ENCODE peak calls at places on chromosomes 6 and 20, in six cellular contexts. G, S, T, X, M and H are unnamed samples.

GRCh38 chr6:57193177-57193576 is 21.1 kb downstream of the BAG2 start:
- DNase-seq in T (no peak), M (no peak), S (no peak), X (peak), G (peak), H (no peak)

GRCh38 chr6:27630727-27631613 is 158.1 kb upstream of the ZNF184 start:
- DNase-seq in M (no peak), S (peak), X (no peak), G (peak), T (no peak), H (no peak)

GRCh38 chr6:149851461-149851860 is 12.7 kb downstream of the LRP11 start:
- DNase-seq in T (no peak), S (peak), M (no peak), X (peak), G (peak), H (no peak)

GRCh38 chr6:159979136-159979874 is 10.4 kb downstream of the IGF2R start:
- DNase-seq in T (no peak), G (peak), X (peak), S (no peak), M (peak), H (no peak)

GRCh38 chr6:126091507-126091906 is 105.2 kb downstream of the TRMT11 start:
- DNase-seq in X (no peak), T (no peak), G (no peak), M (no peak), S (no peak), H (no peak)

GRCh38 chr6:133315811-133316210 is 74.7 kb downstream of the EYA4 start:
- DNase-seq in S (no peak), G (no peak), X (no peak), M (no peak), T (no peak), H (no peak)

GRCh38 chr20:1879934-1880333 is 15.3 kb upstream of the SIRPA start:
- DNase-seq in M (no peak), T (no peak), X (no peak), G (no peak), S (no peak), H (no peak)

GRCh38 chr6:142489722-142490610 is 188.2 kb downstream of the ADGRG6 start:
- DNase-seq in M (no peak), T (no peak), S (no peak), X (peak), G (no peak), H (no peak)

GRCh38 chr20:50270569-50270968 is 79.9 kb downstream of the CEBPB start:
- DNase-seq in T (no peak), G (no peak), S (no peak), M (no peak), X (no peak), H (peak)

GRCh38 chr6:26045939-26046368 is 41.3 kb upstream of the HFE start:
- DNase-seq in S (no peak), T (no peak), X (no peak), G (peak), M (no peak), H (no peak)

GRCh38 chr6:17714879-17715860 is 8.4 kb upstream of the NUP153 start:
- DNase-seq in X (peak), S (peak), M (no peak), T (peak), G (peak), H (no peak)

GRCh38 chr20:219290-220115 is 7.6 kb upstream of the DEFB129 start:
- DNase-seq in G (peak), M (no peak), S (peak), T (no peak), X (peak), H (no peak)

GRCh38 chr20:709864-710761 is 34.5 kb upstream of the SCRT2 start:
- DNase-seq in M (no peak), S (no peak), X (no peak), G (no peak), T (no peak), H (no peak)

GRCh38 chr20:23459431-23460112 is 6.9 kb upstream of the CST11 start:
- DNase-seq in S (no peak), G (no peak), X (no peak), M (no peak), T (no peak), H (no peak)

GRCh38 chr20:54132612-54133433 is 41.0 kb downstream of the CYP24A1 start:
- DNase-seq in M (no peak), G (peak), S (peak), T (peak), X (peak), H (no peak)

GRCh38 chr20:6590891-6591679 is 176.4 kb upstream of the BMP2 start:
- DNase-seq in M (no peak), G (peak), S (no peak), X (peak), T (no peak), H (no peak)

GRCh38 chr20:17498181-17498580 is 33.0 kb downstream of the BFSP1 start:
- DNase-seq in M (no peak), X (no peak), S (peak), G (peak), T (no peak), H (no peak)

GRCh38 chr20:21681932-21682318 is 23.5 kb upstream of the PAX1 start:
- DNase-seq in T (no peak), M (no peak), G (no peak), X (no peak), S (no peak), H (no peak)

GRCh38 chr20:45080867-45081616 is 19.9 kb downstream of the KCNS1 start:
- DNase-seq in T (no peak), X (no peak), M (no peak), G (peak), S (no peak), H (no peak)

GRCh38 chr6:27176096-27176495 is 71.4 kb upstream of the PRSS16 start:
- DNase-seq in G (peak), S (peak), M (no peak), T (no peak), X (peak), H (no peak)

GRCh38 chr6:42532038-42532669 is 31.7 kb upstream of the UBR2 start:
- DNase-seq in S (peak), T (no peak), M (no peak), G (peak), X (peak), H (no peak)

GRCh38 chr20:17663486-17663885 is 18.6 kb downstream of the RRBP1 start:
- DNase-seq in G (no peak), S (no peak), M (no peak), T (peak), X (no peak), H (no peak)

GRCh38 chr6:19906161-19906560 is 69.0 kb downstream of the ID4 start:
- DNase-seq in G (no peak), T (no peak), M (no peak), S (no peak), X (peak), H (no peak)

GRCh38 chr6:24902782-24903181 is 33.0 kb downstream of the RIPOR2 start:
- DNase-seq in M (no peak), T (no peak), X (peak), S (peak), G (peak), H (no peak)

GRCh38 chr20:59415224-59415623 is 114.8 kb downstream of the EDN3 start:
- DNase-seq in X (no peak), M (no peak), T (no peak), S (no peak), G (no peak), H (no peak)

GRCh38 chr20:59413326-59413865 is 113.0 kb downstream of the EDN3 start:
- DNase-seq in X (no peak), S (no peak), G (no peak), M (no peak), T (no peak), H (no peak)

GRCh38 chr20:59411191-59411988 is 111.0 kb downstream of the EDN3 start:
- DNase-seq in G (no peak), T (no peak), X (no peak), M (no peak), S (no peak), H (no peak)

GRCh38 chr20:59412251-59412650 is 111.8 kb downstream of the EDN3 start:
- DNase-seq in S (no peak), G (no peak), T (no peak), M (no peak), X (no peak), H (no peak)

GRCh38 chr20:59412896-59413295 is 112.5 kb downstream of the EDN3 start:
- DNase-seq in M (no peak), X (no peak), S (no peak), G (no peak), T (no peak), H (no peak)
- TF ChIP-seq CTCF in M (no peak), X (no peak), S (no peak), G (no peak), T (no peak), H (no peak)

GRCh38 chr20:43983904-43984361 is 69.3 kb downstream of the TOX2 start:
- DNase-seq in X (no peak), T (no peak), M (no peak), S (no peak), G (no peak), H (no peak)

GRCh38 chr20:43982016-43982415 is 67.4 kb downstream of the TOX2 start:
- DNase-seq in S (no peak), M (no peak), T (no peak), X (no peak), G (no peak), H (no peak)

GRCh38 chr20:43982886-43983285 is 68.2 kb downstream of the TOX2 start:
- DNase-seq in M (no peak), T (no peak), S (no peak), G (no peak), X (no peak), H (no peak)

GRCh38 chr20:43984587-43984986 is 69.9 kb downstream of the TOX2 start:
- DNase-seq in S (no peak), X (no peak), M (no peak), G (no peak), T (no peak), H (no peak)

GRCh38 chr20:43983359-43983758 is 68.7 kb downstream of the TOX2 start:
- DNase-seq in G (no peak), T (no peak), S (no peak), M (no peak), X (no peak), H (peak)
- TF ChIP-seq CTCF in G (peak), T (no peak), S (peak), M (no peak), X (peak), H (no peak)

DNA sequence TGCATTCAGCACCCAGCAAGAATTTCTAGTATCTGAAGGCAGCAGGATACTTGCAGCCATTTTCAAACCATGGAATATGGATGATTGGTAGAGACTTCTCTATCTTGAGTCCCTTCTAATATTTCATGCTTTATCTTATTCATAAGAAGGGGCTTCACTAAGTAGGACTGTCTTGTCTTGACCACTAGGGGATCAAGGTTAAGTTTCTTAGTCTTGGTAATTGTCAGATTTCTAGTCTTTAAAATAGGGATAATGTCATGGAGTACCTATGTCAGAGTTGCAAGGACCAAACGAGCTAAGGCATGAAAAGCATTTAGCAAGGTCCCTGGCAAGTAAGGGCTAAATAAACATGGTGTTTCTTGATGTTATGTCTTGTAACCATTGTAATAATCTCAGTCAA is 68.5 kb upstream of the ESR1 start:
- DNase-seq in T (no peak), X (no peak), M (no peak), S (no peak), G (no peak), H (no peak)
- TF ChIP-seq CTCF in T (no peak), X (no peak), M (no peak), S (peak), G (no peak), H (no peak)

DNA sequence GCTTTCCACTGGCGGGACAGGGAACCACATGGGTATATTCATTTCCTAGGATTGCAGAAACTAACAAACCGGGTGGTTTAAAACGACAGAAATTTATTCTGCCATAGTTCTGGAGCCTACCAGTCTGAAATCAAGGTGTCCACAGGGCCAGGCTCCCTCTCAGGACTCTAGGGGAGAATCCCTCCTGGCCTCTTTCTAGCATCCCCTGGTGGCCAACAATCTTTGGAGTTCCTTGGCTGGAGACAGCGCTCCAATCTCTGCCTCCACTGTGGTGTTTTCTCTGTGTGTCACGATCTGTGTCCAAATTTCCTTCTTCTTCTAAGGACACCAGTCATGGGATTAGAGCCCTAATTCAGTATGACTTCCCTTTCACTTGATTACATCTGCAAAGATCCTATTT is 95.0 kb downstream of the SCML4 start:
- DNase-seq in M (no peak), G (no peak), X (no peak), S (no peak), T (no peak), H (no peak)
- TF ChIP-seq CTCF in M (no peak), G (no peak), X (peak), S (peak), T (no peak), H (no peak)

GRCh38 chr20:9186396-9186795 is 117.5 kb downstream of the PLCB4 start:
- DNase-seq in M (no peak), X (no peak), G (no peak), S (no peak), T (no peak), H (no peak)
- TF ChIP-seq CTCF in M (no peak), X (no peak), G (no peak), S (no peak), T (no peak), H (no peak)

GRCh38 chr20:25179439-25180089 is 15.9 kb upstream of the ENTPD6 start:
- DNase-seq in S (no peak), M (no peak), X (no peak), G (no peak), T (no peak), H (no peak)
- TF ChIP-seq CTCF in S (peak), M (no peak), X (no peak), G (no peak), T (no peak), H (no peak)

GRCh38 chr6:166852484-166852975 is 103.8 kb downstream of the RNASET2 start:
- DNase-seq in G (no peak), M (no peak), T (no peak), S (no peak), X (no peak), H (no peak)
- TF ChIP-seq CTCF in G (no peak), M (no peak), T (no peak), S (no peak), X (no peak), H (no peak)

GRCh38 chr6:14129572-14129971 is 12.0 kb downstream of the CD83 start:
- DNase-seq in S (peak), G (peak), X (peak), T (peak), M (no peak), H (peak)
- TF ChIP-seq CTCF in S (peak), G (peak), X (peak), T (peak), M (no peak), H (peak)

GRCh38 chr6:157513619-157514485 is 132.9 kb downstream of the ZDHHC14 start:
- DNase-seq in T (no peak), S (no peak), X (no peak), G (no peak), M (no peak), H (no peak)

GRCh38 chr6:157514659-157515496 is 133.9 kb downstream of the ZDHHC14 start:
- DNase-seq in G (peak), X (peak), S (peak), M (no peak), T (peak), H (no peak)

GRCh38 chr6:157517601-157518359 is 136.8 kb downstream of the ZDHHC14 start:
- DNase-seq in X (no peak), M (no peak), T (no peak), G (no peak), S (no peak), H (no peak)

GRCh38 chr6:157518399-157519250 is 137.6 kb downstream of the ZDHHC14 start:
- DNase-seq in S (peak), X (peak), T (no peak), M (no peak), G (peak), H (no peak)

GRCh38 chr6:157516319-157517026 is 135.5 kb downstream of the ZDHHC14 start:
- DNase-seq in G (no peak), M (no peak), S (no peak), T (no peak), X (no peak), H (no peak)
- TF ChIP-seq CTCF in G (no peak), M (no peak), S (no peak), T (no peak), X (no peak), H (no peak)